ENCODE peak calls at places on chromosomes 16 and 17, in six cellular contexts. B is NCI-H187 treated with DMSO at 0.1 percent for 48 hours, E is tibial artery, C is EL, J is PC-3, V is NCI-H82. U is an unnamed sample.

GRCh38 chr17:78338860-78339259 is 21.0 kb downstream of the SOCS3 start:
- DNase-seq in J (peak; percentile 96), V (no peak), C (no peak), E (no peak), B (no peak), U (no peak)

GRCh38 chr16:23694707-23695373 is 16.2 kb downstream of the PLK1 start:
- DNase-seq in V (peak; percentile 47), E (no peak), C (peak; percentile 19), B (no peak), J (no peak), U (no peak)

GRCh38 chr16:51752596-51752995 is 601.5 kb upstream of the SALL1 start:
- DNase-seq in C (no peak), B (no peak), J (no peak), V (no peak), E (no peak), U (no peak)

GRCh38 chr17:76506408-76507328 is 5.4 kb upstream of the RHBDF2 start:
- DNase-seq in J (peak; percentile 94), B (no peak), V (peak; percentile 91), E (peak; percentile 89), C (peak; percentile 71), U (no peak)

GRCh38 chr17:37848690-37849616 is 75.3 kb upstream of the TBC1D3K start:
- DNase-seq in C (peak; percentile 97), B (no peak), E (no peak), V (peak; percentile 32), J (peak; percentile 65), U (peak; percentile 19)

GRCh38 chr17:18141210-18141803 is 32.8 kb downstream of the MYO15A start:
- DNase-seq in C (peak; percentile 57), J (peak; percentile 82), E (no peak), B (no peak), V (peak; percentile 84), U (peak; percentile 37)

GRCh38 chr17:3710951-3711383 is 12.7 kb upstream of the HASPIN start:
- DNase-seq in B (no peak), E (no peak), J (peak; percentile 55), C (peak; percentile 77), V (no peak), U (no peak)

GRCh38 chr16:56231-56927 is 2.8 kb downstream of the SNRNP25 start:
- DNase-seq in C (no peak), J (no peak), B (no peak), V (no peak), E (peak; percentile 68), U (no peak)

GRCh38 chr16:19689342-19689741 is 28.7 kb downstream of the KNOP1 start:
- DNase-seq in J (no peak), C (no peak), V (no peak), E (no peak), B (no peak), U (no peak)

GRCh38 chr16:85395207-85395912 is 217.8 kb upstream of the GSE1 start:
- DNase-seq in V (peak; percentile 67), E (peak; percentile 98), C (peak; percentile 99), B (no peak), J (peak; percentile 90), U (peak; percentile 66)

GRCh38 chr17:69448431-69449102 is 34.1 kb downstream of the MAP2K6 start:
- DNase-seq in C (no peak), J (no peak), E (no peak), V (no peak), B (no peak), U (no peak)